ENCODE peak calls at places on chromosomes 16 and 17, in nine cellular contexts. One of them, this sample, is unnamed.

GRCh38 chr16:67927131-67927941 is 4.3 kb downstream of the CTRL start:
- DNase-seq in A673: no peak
- DNase-seq in lower lobe of right lung: no peak
- DNase-seq in keratinocyte: no peak
- DNase-seq in effector memory CD4-positive, alpha-beta T cell: no peak
- DNase-seq in adipocyte: no peak
- DNase-seq in cardiac muscle cell: no peak
- DNase-seq in esophagus squamous epithelium: no peak
- DNase-seq in CD8-positive, alpha-beta memory T cell: no peak
- DNase-seq in this sample: no peak

GRCh38 chr16:49439676-49440075 is 66.1 kb downstream of the C16orf78 start:
- DNase-seq in A673: no peak
- DNase-seq in lower lobe of right lung: no peak
- DNase-seq in keratinocyte: no peak
- DNase-seq in effector memory CD4-positive, alpha-beta T cell: no peak
- DNase-seq in adipocyte: no peak
- DNase-seq in cardiac muscle cell: no peak
- DNase-seq in esophagus squamous epithelium: no peak
- DNase-seq in CD8-positive, alpha-beta memory T cell: no peak
- DNase-seq in this sample: no peak

GRCh38 chr17:39861235-39861634 is 2.9 kb downstream of the IKZF3 start:
- DNase-seq in A673: no peak
- DNase-seq in lower lobe of right lung: no peak
- DNase-seq in keratinocyte: no peak
- DNase-seq in effector memory CD4-positive, alpha-beta T cell: no peak
- DNase-seq in adipocyte: no peak
- DNase-seq in cardiac muscle cell: no peak
- DNase-seq in esophagus squamous epithelium: no peak
- DNase-seq in CD8-positive, alpha-beta memory T cell: no peak
- DNase-seq in this sample: no peak

GRCh38 chr16:24728891-24729242 is 584 bp upstream of the TNRC6A start:
- DNase-seq in A673: no peak
- DNase-seq in lower lobe of right lung: no peak
- DNase-seq in keratinocyte: no peak
- DNase-seq in effector memory CD4-positive, alpha-beta T cell: no peak
- DNase-seq in adipocyte: no peak
- DNase-seq in cardiac muscle cell: no peak
- DNase-seq in esophagus squamous epithelium: no peak
- DNase-seq in CD8-positive, alpha-beta memory T cell: no peak
- DNase-seq in this sample: no peak

GRCh38 chr16:22816475-22816874 is 2.5 kb downstream of the HS3ST2 start:
- DNase-seq in A673: no peak
- DNase-seq in lower lobe of right lung: no peak
- DNase-seq in keratinocyte: peak; percentile 44
- DNase-seq in effector memory CD4-positive, alpha-beta T cell: no peak
- DNase-seq in adipocyte: no peak
- DNase-seq in cardiac muscle cell: no peak
- DNase-seq in esophagus squamous epithelium: no peak
- DNase-seq in CD8-positive, alpha-beta memory T cell: no peak
- DNase-seq in this sample: no peak

GRCh38 chr17:66426397-66427033 is 124.1 kb downstream of the PRKCA start:
- DNase-seq in A673: peak; percentile 75
- DNase-seq in lower lobe of right lung: no peak
- DNase-seq in keratinocyte: no peak
- DNase-seq in effector memory CD4-positive, alpha-beta T cell: peak; percentile 8
- DNase-seq in adipocyte: no peak
- DNase-seq in cardiac muscle cell: no peak
- DNase-seq in esophagus squamous epithelium: no peak
- DNase-seq in CD8-positive, alpha-beta memory T cell: peak; percentile 46
- DNase-seq in this sample: peak; percentile 65

GRCh38 chr16:54446639-54447038 is 160.1 kb upstream of the IRX3 start:
- DNase-seq in A673: peak; percentile 92
- DNase-seq in lower lobe of right lung: no peak
- DNase-seq in keratinocyte: no peak
- DNase-seq in effector memory CD4-positive, alpha-beta T cell: no peak
- DNase-seq in adipocyte: peak; percentile 66
- DNase-seq in cardiac muscle cell: no peak
- DNase-seq in esophagus squamous epithelium: no peak
- DNase-seq in CD8-positive, alpha-beta memory T cell: no peak
- DNase-seq in this sample: no peak

GRCh38 chr17:2025622-2026309 is 632 bp upstream of the RTN4RL1 start:
- DNase-seq in A673: peak; percentile 72
- DNase-seq in lower lobe of right lung: peak; percentile 78
- DNase-seq in keratinocyte: no peak
- DNase-seq in effector memory CD4-positive, alpha-beta T cell: no peak
- DNase-seq in adipocyte: peak; percentile 88
- DNase-seq in cardiac muscle cell: peak; percentile 89
- DNase-seq in esophagus squamous epithelium: no peak
- DNase-seq in CD8-positive, alpha-beta memory T cell: no peak
- DNase-seq in this sample: peak; percentile 78

GRCh38 chr16:25478476-25478875 is 213.3 kb upstream of the HS3ST4 start:
- DNase-seq in A673: no peak
- DNase-seq in lower lobe of right lung: no peak
- DNase-seq in keratinocyte: no peak
- DNase-seq in effector memory CD4-positive, alpha-beta T cell: no peak
- DNase-seq in adipocyte: no peak
- DNase-seq in cardiac muscle cell: no peak
- DNase-seq in esophagus squamous epithelium: no peak
- DNase-seq in CD8-positive, alpha-beta memory T cell: no peak
- DNase-seq in this sample: no peak

GRCh38 chr16:17334096-17334495 is 136.7 kb downstream of the XYLT1 start:
- DNase-seq in A673: no peak
- DNase-seq in lower lobe of right lung: no peak
- DNase-seq in keratinocyte: no peak
- DNase-seq in effector memory CD4-positive, alpha-beta T cell: no peak
- DNase-seq in adipocyte: peak; percentile 54
- DNase-seq in cardiac muscle cell: no peak
- DNase-seq in esophagus squamous epithelium: no peak
- DNase-seq in CD8-positive, alpha-beta memory T cell: no peak
- DNase-seq in this sample: no peak

GRCh38 chr17:511833-512251 is 159.2 kb upstream of the RPH3AL start:
- DNase-seq in A673: no peak
- DNase-seq in lower lobe of right lung: no peak
- DNase-seq in keratinocyte: no peak
- DNase-seq in effector memory CD4-positive, alpha-beta T cell: no peak
- DNase-seq in adipocyte: peak; percentile 48
- DNase-seq in cardiac muscle cell: no peak
- DNase-seq in esophagus squamous epithelium: no peak
- DNase-seq in CD8-positive, alpha-beta memory T cell: no peak
- DNase-seq in this sample: peak; percentile 15

GRCh38 chr16:3654249-3654991 is at the start of gene DNASE1:
- DNase-seq in A673: peak; percentile 70
- DNase-seq in lower lobe of right lung: peak; percentile 67
- DNase-seq in keratinocyte: peak; percentile 17
- DNase-seq in effector memory CD4-positive, alpha-beta T cell: peak; percentile 30
- DNase-seq in adipocyte: peak; percentile 61
- DNase-seq in cardiac muscle cell: peak; percentile 81
- DNase-seq in esophagus squamous epithelium: no peak
- DNase-seq in CD8-positive, alpha-beta memory T cell: peak; percentile 30
- DNase-seq in this sample: peak; percentile 93

DNA sequence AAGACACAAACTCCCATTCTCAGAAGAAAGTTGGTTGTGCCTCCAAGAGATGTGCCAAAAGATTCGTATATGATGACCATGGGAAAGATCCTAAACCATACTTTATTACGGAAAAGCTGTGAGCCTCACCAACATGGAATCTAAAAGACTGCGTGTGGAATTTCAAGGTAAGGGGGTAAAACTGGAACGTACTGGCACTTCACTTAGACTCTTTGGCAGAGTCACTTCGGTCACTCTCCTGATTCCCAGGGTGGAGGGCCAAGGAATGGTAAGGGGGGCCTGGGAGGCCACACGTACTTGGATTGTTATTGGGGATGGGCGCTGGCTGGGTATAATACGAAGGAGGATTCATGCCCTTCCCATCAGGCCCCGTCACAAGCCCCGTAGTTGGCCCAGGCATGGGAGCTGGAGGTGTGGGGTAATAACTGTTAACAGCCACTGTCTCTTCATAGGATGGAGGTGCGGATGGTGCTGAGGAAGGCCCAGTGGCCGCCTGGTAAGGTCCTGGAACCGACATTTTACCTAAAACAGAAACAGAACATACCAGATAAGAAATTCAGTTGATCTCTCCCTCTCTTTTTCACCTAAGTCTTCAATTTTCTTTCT is 30.4 kb downstream of the LITAF start:
- DNase-seq in A673: no peak
- DNase-seq in lower lobe of right lung: no peak
- DNase-seq in keratinocyte: no peak
- DNase-seq in effector memory CD4-positive, alpha-beta T cell: no peak
- DNase-seq in adipocyte: no peak
- DNase-seq in cardiac muscle cell: no peak
- DNase-seq in esophagus squamous epithelium: no peak
- DNase-seq in CD8-positive, alpha-beta memory T cell: no peak
- DNase-seq in this sample: no peak
- H3K4me1 ChIP-seq in A673: no peaks in the 10 kb centered on the region
- H3K4me1 ChIP-seq in lower lobe of right lung: peaks cover 54% of the 10 kb centered on the region
- H3K4me1 ChIP-seq in keratinocyte: peaks cover 20% of the 10 kb centered on the region
- H3K4me1 ChIP-seq in effector memory CD4-positive, alpha-beta T cell: peaks cover 47% of the 10 kb centered on the region
- H3K4me1 ChIP-seq in adipocyte: peaks cover 7% of the 10 kb centered on the region
- H3K4me1 ChIP-seq in cardiac muscle cell: no peaks in the 10 kb centered on the region
- H3K4me1 ChIP-seq in esophagus squamous epithelium: peaks cover 44% of the 10 kb centered on the region
- H3K4me1 ChIP-seq in CD8-positive, alpha-beta memory T cell: peaks cover 64% of the 10 kb centered on the region
- H3K4me1 ChIP-seq in this sample: peaks cover 10% of the 10 kb centered on the region

GRCh38 chr17:77869041-77869595 is 89.4 kb upstream of the TNRC6C start:
- DNase-seq in A673: no peak
- DNase-seq in lower lobe of right lung: peak; percentile 45
- DNase-seq in keratinocyte: no peak
- DNase-seq in effector memory CD4-positive, alpha-beta T cell: no peak
- DNase-seq in adipocyte: no peak
- DNase-seq in cardiac muscle cell: no peak
- DNase-seq in esophagus squamous epithelium: no peak
- DNase-seq in CD8-positive, alpha-beta memory T cell: no peak
- DNase-seq in this sample: no peak

GRCh38 chr17:77872199-77872598 is 86.3 kb upstream of the TNRC6C start:
- DNase-seq in A673: no peak
- DNase-seq in lower lobe of right lung: no peak
- DNase-seq in keratinocyte: no peak
- DNase-seq in effector memory CD4-positive, alpha-beta T cell: no peak
- DNase-seq in adipocyte: no peak
- DNase-seq in cardiac muscle cell: no peak
- DNase-seq in esophagus squamous epithelium: no peak
- DNase-seq in CD8-positive, alpha-beta memory T cell: peak; percentile 38
- DNase-seq in this sample: no peak

GRCh38 chr17:77867976-77868713 is 90.4 kb upstream of the TNRC6C start:
- DNase-seq in A673: no peak
- DNase-seq in lower lobe of right lung: peak; percentile 22
- DNase-seq in keratinocyte: no peak
- DNase-seq in effector memory CD4-positive, alpha-beta T cell: no peak
- DNase-seq in adipocyte: no peak
- DNase-seq in cardiac muscle cell: no peak
- DNase-seq in esophagus squamous epithelium: no peak
- DNase-seq in CD8-positive, alpha-beta memory T cell: no peak
- DNase-seq in this sample: no peak

GRCh38 chr17:77867308-77867781 is 91.2 kb upstream of the TNRC6C start:
- DNase-seq in A673: no peak
- DNase-seq in lower lobe of right lung: peak; percentile 30
- DNase-seq in keratinocyte: no peak
- DNase-seq in effector memory CD4-positive, alpha-beta T cell: no peak
- DNase-seq in adipocyte: no peak
- DNase-seq in cardiac muscle cell: no peak
- DNase-seq in esophagus squamous epithelium: no peak
- DNase-seq in CD8-positive, alpha-beta memory T cell: no peak
- DNase-seq in this sample: no peak

GRCh38 chr17:77869665-77870132 is 88.8 kb upstream of the TNRC6C start:
- DNase-seq in A673: no peak
- DNase-seq in lower lobe of right lung: peak; percentile 74
- DNase-seq in keratinocyte: no peak
- DNase-seq in effector memory CD4-positive, alpha-beta T cell: no peak
- DNase-seq in adipocyte: no peak
- DNase-seq in cardiac muscle cell: no peak
- DNase-seq in esophagus squamous epithelium: no peak
- DNase-seq in CD8-positive, alpha-beta memory T cell: peak; percentile 40
- DNase-seq in this sample: no peak
- H3K4me1 ChIP-seq in A673: no peaks in the 10 kb centered on the region
- H3K4me1 ChIP-seq in lower lobe of right lung: peaks cover 10% of the 10 kb centered on the region
- H3K4me1 ChIP-seq in keratinocyte: no peaks in the 10 kb centered on the region
- H3K4me1 ChIP-seq in effector memory CD4-positive, alpha-beta T cell: peaks cover 33% of the 10 kb centered on the region
- H3K4me1 ChIP-seq in adipocyte: peaks cover 11% of the 10 kb centered on the region
- H3K4me1 ChIP-seq in cardiac muscle cell: peaks cover 4% of the 10 kb centered on the region
- H3K4me1 ChIP-seq in esophagus squamous epithelium: no peaks in the 10 kb centered on the region
- H3K4me1 ChIP-seq in CD8-positive, alpha-beta memory T cell: peaks cover 54% of the 10 kb centered on the region
- H3K4me1 ChIP-seq in this sample: peaks cover 5% of the 10 kb centered on the region

DNA sequence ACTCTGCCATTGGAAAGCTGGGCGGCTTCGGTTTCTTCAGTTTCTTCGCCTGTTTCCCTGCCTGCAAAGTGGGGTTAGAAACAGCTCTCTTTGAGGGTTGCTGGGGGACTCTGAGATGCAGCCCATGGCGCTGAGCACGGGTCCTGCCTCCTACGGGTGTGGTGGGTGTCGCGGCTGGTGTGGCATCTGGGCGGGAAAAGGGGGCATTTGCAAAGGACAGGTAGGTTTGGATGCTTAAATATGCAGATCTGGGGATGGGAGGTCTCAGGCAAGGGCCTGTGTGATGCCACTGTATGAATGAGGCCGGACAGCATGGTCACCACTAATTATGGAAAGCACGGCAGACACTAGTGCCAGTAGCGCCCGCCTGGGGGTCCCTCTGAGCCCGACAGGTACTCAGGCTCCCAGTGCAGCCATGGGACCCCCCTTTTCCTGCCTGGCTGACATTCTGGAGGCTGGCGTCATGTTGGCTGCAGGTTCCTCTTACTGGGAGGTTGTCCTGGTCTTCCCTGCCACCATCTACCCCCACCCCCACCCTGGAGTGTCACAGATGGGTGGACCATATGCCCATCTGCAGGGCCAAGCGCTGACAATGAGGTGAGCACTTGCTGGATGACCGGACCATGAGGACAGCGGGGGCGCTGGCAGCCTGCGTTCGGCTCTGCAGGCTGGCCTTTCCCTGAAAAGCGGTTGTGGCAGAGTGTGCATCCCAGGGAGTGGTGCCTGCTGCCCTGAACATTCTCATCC is 237.7 kb downstream of the SEC14L1 start:
- DNase-seq in A673: no peak
- DNase-seq in lower lobe of right lung: no peak
- DNase-seq in keratinocyte: no peak
- DNase-seq in effector memory CD4-positive, alpha-beta T cell: no peak
- DNase-seq in adipocyte: no peak
- DNase-seq in cardiac muscle cell: no peak
- DNase-seq in esophagus squamous epithelium: no peak
- DNase-seq in CD8-positive, alpha-beta memory T cell: no peak
- DNase-seq in this sample: no peak
- H3K4me1 ChIP-seq in A673: peaks cover 42% of the 10 kb centered on the region
- H3K4me1 ChIP-seq in lower lobe of right lung: peaks cover 93% of the 10 kb centered on the region
- H3K4me1 ChIP-seq in keratinocyte: peaks cover 15% of the 10 kb centered on the region
- H3K4me1 ChIP-seq in effector memory CD4-positive, alpha-beta T cell: peaks cover 77% of the 10 kb centered on the region
- H3K4me1 ChIP-seq in adipocyte: peaks cover 67% of the 10 kb centered on the region
- H3K4me1 ChIP-seq in cardiac muscle cell: peaks cover 55% of the 10 kb centered on the region
- H3K4me1 ChIP-seq in esophagus squamous epithelium: peaks cover 80% of the 10 kb centered on the region
- H3K4me1 ChIP-seq in CD8-positive, alpha-beta memory T cell: peaks cover 87% of the 10 kb centered on the region
- H3K4me1 ChIP-seq in this sample: peaks cover 66% of the 10 kb centered on the region

DNA sequence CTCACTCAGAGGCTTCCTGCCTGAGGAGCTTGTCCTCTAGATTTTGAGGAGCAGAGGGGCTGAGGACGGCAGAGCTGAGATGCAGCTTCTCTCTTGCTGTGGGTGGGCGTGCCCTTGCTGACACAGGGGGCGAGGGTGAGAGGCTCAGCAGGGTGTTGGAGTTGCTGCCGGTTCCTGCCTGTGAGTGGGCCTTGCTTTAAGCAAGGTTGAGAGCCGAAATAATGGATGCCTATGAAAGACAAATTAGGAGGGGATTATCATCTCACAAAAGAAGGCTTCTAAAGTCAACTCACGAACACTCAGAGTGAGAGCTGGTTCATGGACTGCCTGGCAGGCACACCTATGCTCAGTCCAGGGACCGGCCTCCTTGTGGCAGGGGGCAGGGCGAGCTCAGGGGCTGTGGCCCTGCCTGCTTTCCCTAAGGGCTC is 215.6 kb downstream of the MSI2 start:
- DNase-seq in A673: peak; percentile 22
- DNase-seq in lower lobe of right lung: no peak
- DNase-seq in keratinocyte: no peak
- DNase-seq in effector memory CD4-positive, alpha-beta T cell: no peak
- DNase-seq in adipocyte: no peak
- DNase-seq in cardiac muscle cell: no peak
- DNase-seq in esophagus squamous epithelium: no peak
- DNase-seq in CD8-positive, alpha-beta memory T cell: no peak
- DNase-seq in this sample: peak; percentile 38
- H3K4me1 ChIP-seq in A673: peaks cover 46% of the 10 kb centered on the region
- H3K4me1 ChIP-seq in lower lobe of right lung: peaks cover 15% of the 10 kb centered on the region
- H3K4me1 ChIP-seq in keratinocyte: no peaks in the 10 kb centered on the region
- H3K4me1 ChIP-seq in effector memory CD4-positive, alpha-beta T cell: no peaks in the 10 kb centered on the region
- H3K4me1 ChIP-seq in adipocyte: peaks cover 8% of the 10 kb centered on the region
- H3K4me1 ChIP-seq in cardiac muscle cell: peaks cover 29% of the 10 kb centered on the region
- H3K4me1 ChIP-seq in esophagus squamous epithelium: no peaks in the 10 kb centered on the region
- H3K4me1 ChIP-seq in CD8-positive, alpha-beta memory T cell: no peaks in the 10 kb centered on the region
- H3K4me1 ChIP-seq in this sample: peaks cover 57% of the 10 kb centered on the region